ENCODE peak calls at places on chromosomes 4 and X, in eight cellular contexts. B is astrocyte, P is pancreas, K is Peyer's patch, U is suprapubic skin, L is mesenchymal stem cell, E is trophoblast cell, S is mesendoderm. H is an unnamed sample. For H3K4me1, the result is how much of the 10 kb centered on the place peaks cover.

GRCh38 chr4:38837849-38838248 is 18.8 kb downstream of the TLR6 start:
- DNase-seq in B (peak), P (no peak), K (no peak), U (no peak), L (peak), E (no peak), S (no peak), H (no peak)

GRCh38 chr4:40630335-40631021 is 814 bp upstream of the RBM47 start:
- DNase-seq in B (no peak), P (peak), K (peak), U (peak), L (no peak), E (peak), S (peak), H (peak)

GRCh38 chrX:11533211-11533651 is 132.5 kb downstream of the ARHGAP6 start:
- DNase-seq in B (peak), P (no peak), K (no peak), U (no peak), L (peak), E (peak), S (peak), H (no peak)

GRCh38 chr4:111630705-111631104 is 514.5 kb upstream of the FAM241A start:
- DNase-seq in B (peak), P (no peak), K (no peak), U (no peak), L (peak), E (peak), S (peak), H (no peak)

GRCh38 chr4:87078987-87079469 is 141.4 kb downstream of the KLHL8 start:
- DNase-seq in B (peak), P (no peak), K (no peak), U (peak), L (peak), E (peak), S (no peak), H (no peak)

GRCh38 chr4:25861422-25861926 is 1.3 kb downstream of the SEL1L3 start:
- DNase-seq in B (peak), P (no peak), K (no peak), U (no peak), L (peak), E (peak), S (no peak), H (no peak)

GRCh38 chrX:121836000-121836399 is 788.6 kb downstream of the GLUD2 start:
- DNase-seq in B (no peak), P (no peak), K (no peak), U (no peak), L (no peak), E (no peak), S (no peak), H (no peak)

GRCh38 chr4:85861064-85861767 is 386.3 kb downstream of the ARHGAP24 start:
- DNase-seq in B (no peak), P (no peak), K (no peak), U (no peak), L (peak), E (no peak), S (no peak), H (no peak)

GRCh38 chr4:118279328-118279727 is 73.5 kb downstream of the PRSS12 start:
- DNase-seq in B (no peak), P (no peak), K (no peak), U (no peak), L (no peak), E (peak), S (no peak), H (no peak)

GRCh38 chr4:119211856-119212250 is 660 bp upstream of the USP53 start:
- DNase-seq in B (no peak), P (no peak), K (no peak), U (peak), L (no peak), E (no peak), S (peak), H (peak)

GRCh38 chr4:109979932-109980717 is 67.4 kb downstream of the EGF start:
- DNase-seq in B (peak), P (no peak), K (no peak), U (no peak), L (peak), E (peak), S (peak), H (no peak)

GRCh38 chrX:3451566-3451965 is 105.1 kb upstream of the MXRA5 start:
- DNase-seq in B (no peak), P (no peak), K (no peak), U (no peak), L (no peak), E (no peak), S (no peak), H (no peak)

GRCh38 chrX:109777749-109778148 is 44.7 kb upstream of the ACSL4 start:
- DNase-seq in B (no peak), P (no peak), K (no peak), U (no peak), L (no peak), E (no peak), S (no peak), H (no peak)

GRCh38 chr4:88843067-88843723 is 145.6 kb upstream of the NAP1L5 start:
- DNase-seq in B (no peak), P (peak), K (no peak), U (no peak), L (no peak), E (no peak), S (no peak), H (no peak)

GRCh38 chrX:138885886-138886285 is 174.4 kb upstream of the FGF13 start:
- DNase-seq in B (peak), P (no peak), K (no peak), U (no peak), L (peak), E (peak), S (no peak), H (no peak)

GRCh38 chr4:168803727-168804126 is 206.3 kb downstream of the CBR4 start:
- DNase-seq in B (peak), P (no peak), K (no peak), U (no peak), L (peak), E (peak), S (peak), H (no peak)

GRCh38 chrX:24862343-24862742 is 153.4 kb downstream of the ARX start:
- DNase-seq in B (peak), P (no peak), K (no peak), U (no peak), L (peak), E (no peak), S (no peak), H (no peak)

GRCh38 chrX:40108084-40108958 is 10.6 kb upstream of the BCOR start:
- DNase-seq in B (no peak), P (peak), K (no peak), U (no peak), L (peak), E (peak), S (peak), H (peak)

GRCh38 chr4:46975144-46975543 is 18.2 kb downstream of the GABRA4 start:
- DNase-seq in B (no peak), P (no peak), K (no peak), U (no peak), L (no peak), E (no peak), S (no peak), H (no peak)

GRCh38 chr4:48698029-48698901 is 81.8 kb downstream of the FRYL start:
- DNase-seq in B (peak), P (peak), K (no peak), U (peak), L (peak), E (peak), S (peak), H (peak)

GRCh38 chr4:129428454-129428853 is 332.5 kb downstream of the C4orf33 start:
- DNase-seq in B (no peak), P (no peak), K (no peak), U (no peak), L (no peak), E (no peak), S (no peak), H (no peak)

GRCh38 chr4:38268837-38269236 is 308.6 kb downstream of the PTTG2 start:
- DNase-seq in B (no peak), P (no peak), K (no peak), U (no peak), L (no peak), E (no peak), S (no peak), H (no peak)

GRCh38 chrX:10016516-10017132 is 49.5 kb downstream of the CLDN34 start:
- DNase-seq in B (no peak), P (no peak), K (no peak), U (no peak), L (no peak), E (peak), S (no peak), H (no peak)
- H3K4me1 ChIP-seq in B (under half), P (under half), K (under half), U (under half), L (under half), E (under half), S (under half), H (under half)

GRCh38 chrX:44997282-44997813 is 124.4 kb downstream of the KDM6A start:
- DNase-seq in B (no peak), P (no peak), K (no peak), U (no peak), L (no peak), E (no peak), S (peak), H (no peak)
- H3K4me3 ChIP-seq in B (no peak), P (no peak), K (no peak), U (no peak), L (no peak), E (no peak), S (no peak), H (no peak)

GRCh38 chrX:19867938-19868337 is 19.5 kb downstream of the SH3KBP1 start:
- DNase-seq in B (no peak), P (no peak), K (no peak), U (no peak), L (no peak), E (no peak), S (no peak), H (no peak)
- H3K4me1 ChIP-seq in B (under half), P (under half), K (under half), U (under half), L (under half), E (under half), S (under half), H (under half)

GRCh38 chr4:157265281-157265680 is 44.8 kb downstream of the GRIA2 start:
- DNase-seq in B (peak), P (no peak), K (no peak), U (no peak), L (no peak), E (no peak), S (peak), H (no peak)
- H3K4me3 ChIP-seq in B (no peak), P (no peak), K (no peak), U (no peak), L (no peak), E (no peak), S (no peak), H (no peak)

GRCh38 chr4:10011885-10012284 is 9.4 kb downstream of the SLC2A9 start:
- DNase-seq in B (no peak), P (no peak), K (no peak), U (no peak), L (no peak), E (no peak), S (no peak), H (no peak)
- H3K4me1 ChIP-seq in B (under half), P (under half), K (under half), U (under half), L (under half), E (under half), S (under half), H (under half)

GRCh38 chr4:68906238-68907137 is 45.1 kb downstream of the UGT2A3 start:
- DNase-seq in B (peak), P (peak), K (no peak), U (no peak), L (no peak), E (no peak), S (peak), H (no peak)

GRCh38 chr4:68907788-68908700 is 43.6 kb downstream of the UGT2A3 start:
- DNase-seq in B (no peak), P (no peak), K (no peak), U (no peak), L (no peak), E (no peak), S (no peak), H (no peak)

GRCh38 chr4:68904786-68905185 is 46.8 kb downstream of the UGT2A3 start:
- DNase-seq in B (no peak), P (peak), K (no peak), U (no peak), L (no peak), E (no peak), S (peak), H (no peak)

GRCh38 chr4:68907230-68907629 is 44.4 kb downstream of the UGT2A3 start:
- DNase-seq in B (peak), P (no peak), K (no peak), U (no peak), L (no peak), E (peak), S (no peak), H (no peak)

GRCh38 chr4:68905598-68906237 is 45.9 kb downstream of the UGT2A3 start:
- DNase-seq in B (peak), P (peak), K (no peak), U (no peak), L (no peak), E (peak), S (peak), H (no peak)
- H3K4me3 ChIP-seq in B (peak), P (peak), K (no peak), U (peak), L (peak), E (no peak), S (no peak), H (peak)

H was measured in right lobe of liver.